ENCODE peak calls at places on chromosomes 12 and 14, in nine cellular contexts. Z, J, X, S, D, T, I, U and A are unnamed samples.

GRCh38 chr12:12010277-12011031 is 60.3 kb upstream of the BCL2L14 start:
- DNase-seq in X (no peak), Z (peak; percentile 58), S (peak; percentile 77), J (no peak), T (peak; percentile 80), I (peak; percentile 49), D (no peak), U (peak; percentile 86), A (no peak)

GRCh38 chr14:75411194-75411552 is 16.6 kb upstream of the JDP2 start:
- DNase-seq in D (no peak), U (no peak), S (no peak), T (no peak), Z (no peak), J (no peak), X (no peak), I (no peak), A (no peak)

GRCh38 chr12:70664463-70664862 is 27.2 kb upstream of the PTPRB start:
- DNase-seq in D (no peak), X (no peak), S (no peak), J (peak; percentile 43), T (no peak), I (no peak), Z (peak; percentile 43), U (no peak), A (no peak)

GRCh38 chr12:118377005-118377890 is 893 bp downstream of the SUDS3 start:
- DNase-seq in J (peak; percentile 18), D (no peak), X (no peak), T (no peak), I (no peak), Z (no peak), U (no peak), S (no peak), A (no peak)

GRCh38 chr14:67391266-67391665 is 20.7 kb downstream of the PLEK2 start:
- DNase-seq in U (no peak), T (no peak), D (no peak), X (no peak), I (no peak), J (peak; percentile 51), S (no peak), Z (no peak), A (no peak)

GRCh38 chr12:32369202-32369601 is 30.2 kb upstream of the FGD4 start:
- DNase-seq in Z (no peak), D (no peak), J (no peak), U (no peak), T (no peak), S (no peak), I (no peak), X (no peak), A (no peak)

GRCh38 chr12:122096014-122096413 is 17.5 kb downstream of the MLXIP start:
- DNase-seq in J (no peak), I (no peak), T (no peak), U (no peak), S (no peak), D (no peak), Z (no peak), X (no peak), A (no peak)

GRCh38 chr12:49673446-49674317 is 33.5 kb downstream of the FMNL3 start:
- DNase-seq in D (peak; percentile 91), T (peak; percentile 93), I (no peak), Z (peak; percentile 96), S (peak; percentile 97), U (peak; percentile 86), X (peak; percentile 68), J (peak; percentile 88), A (peak; percentile 59)

GRCh38 chr14:102813691-102814090 is 36.4 kb downstream of the TRAF3 start:
- DNase-seq in T (no peak), D (no peak), Z (no peak), U (no peak), I (no peak), X (no peak), J (no peak), S (no peak), A (no peak)

GRCh38 chr12:112013601-112014402 is 576 bp downstream of the ERP29 start:
- DNase-seq in Z (peak; percentile 76), S (peak; percentile 72), T (peak; percentile 75), X (peak; percentile 58), I (peak; percentile 34), U (peak; percentile 92), J (peak; percentile 60), D (peak; percentile 76), A (peak; percentile 26)

GRCh38 chr14:35155962-35156361 is 33.6 kb downstream of the PRORP start:
- DNase-seq in X (no peak), Z (peak; percentile 73), D (no peak), S (no peak), I (no peak), T (no peak), J (no peak), U (no peak), A (no peak)

GRCh38 chr12:131827961-131828534 is at the start of gene MMP17:
- DNase-seq in Z (peak; percentile 46), T (peak; percentile 68), U (peak; percentile 88), S (no peak), I (no peak), D (peak; percentile 71), J (peak; percentile 86), X (peak; percentile 84), A (no peak)

GRCh38 chr12:103013741-103014140 is 56.3 kb downstream of the ASCL1 start:
- DNase-seq in I (no peak), Z (no peak), U (no peak), S (no peak), X (no peak), T (no peak), D (no peak), J (no peak), A (no peak)

GRCh38 chr14:69924181-69924580 is 45.0 kb downstream of the SMOC1 start:
- DNase-seq in T (no peak), D (no peak), U (no peak), X (no peak), Z (no peak), J (no peak), I (no peak), S (no peak), A (no peak)

GRCh38 chr12:96063046-96063445 is 27.7 kb upstream of the LTA4H start:
- DNase-seq in T (no peak), Z (peak; percentile 40), U (no peak), J (no peak), S (no peak), I (no peak), X (no peak), D (no peak), A (no peak)
- TF ChIP-seq CTCF in T (no peak), Z (peak; percentile 17), U (peak; percentile 18), J (peak; percentile 20), S (no peak), I (no peak), X (no peak), D (peak; percentile 9), A (no peak)

GRCh38 chr14:57884175-57884574 is 18.3 kb upstream of the SLC35F4 start:
- DNase-seq in S (no peak), T (no peak), Z (peak; percentile 25), J (no peak), X (no peak), D (no peak), I (no peak), U (no peak), A (no peak)
- TF ChIP-seq CTCF in S (peak; percentile 5), T (no peak), Z (peak; percentile 24), J (no peak), X (no peak), D (no peak), I (no peak), U (no peak), A (peak; percentile 26)

DNA sequence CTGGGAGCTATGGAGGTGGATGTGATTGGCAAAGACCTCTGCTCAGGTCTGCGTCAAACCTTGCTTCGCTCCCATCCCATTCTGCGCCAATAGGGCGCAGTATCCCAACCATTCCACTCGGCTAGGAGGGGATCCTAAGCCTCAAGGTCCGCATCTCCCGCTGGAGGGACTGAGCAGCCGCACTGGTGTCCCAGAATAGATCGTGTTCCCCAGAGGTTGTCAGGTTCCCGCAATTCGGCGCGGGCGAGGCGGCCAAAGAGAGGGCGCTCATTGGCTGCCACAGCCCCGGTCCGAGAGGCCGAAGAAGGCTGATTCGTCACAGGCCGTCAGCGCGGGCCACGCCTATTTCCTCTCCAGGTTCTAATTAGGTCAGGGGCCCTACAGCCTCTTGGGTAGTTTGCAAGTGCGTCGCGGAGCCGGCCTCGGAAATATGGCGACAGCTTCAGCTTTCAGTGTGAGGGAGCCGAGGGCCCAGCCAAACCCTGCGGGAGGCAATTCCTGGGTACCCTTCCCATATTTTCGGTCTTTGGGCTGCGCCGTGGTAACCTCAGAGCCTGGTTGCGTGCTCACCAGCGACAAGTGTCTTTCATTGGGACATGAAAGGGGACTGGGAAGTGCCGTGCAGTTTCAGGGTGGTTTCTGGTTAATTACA is 5.0 kb downstream of the OR10AD1 start:
- DNase-seq in I (peak; percentile 88), T (peak; percentile 99), D (peak; percentile 67), U (peak; percentile 99), S (peak; percentile 98), J (peak; percentile 96), Z (peak; percentile 88), X (peak; percentile 90), A (peak; percentile 92)
- TF ChIP-seq CTCF in I (no peak), T (no peak), D (no peak), U (no peak), S (no peak), J (no peak), Z (peak; percentile 34), X (no peak), A (peak; percentile 14)

GRCh38 chr12:51174501-51174900 is 1.6 kb upstream of the TFCP2 start:
- DNase-seq in X (no peak), I (no peak), U (no peak), T (no peak), J (no peak), D (peak; percentile 26), Z (no peak), S (no peak), A (no peak)

GRCh38 chr12:51177897-51178296 is 5.0 kb upstream of the TFCP2 start:
- DNase-seq in D (no peak), I (no peak), S (no peak), J (no peak), X (no peak), T (no peak), U (no peak), Z (no peak), A (no peak)

GRCh38 chr12:51171884-51172514 is 936 bp downstream of the TFCP2 start:
- DNase-seq in D (no peak), T (no peak), U (no peak), I (peak; percentile 17), J (no peak), S (no peak), Z (peak; percentile 35), X (no peak), A (no peak)

DNA sequence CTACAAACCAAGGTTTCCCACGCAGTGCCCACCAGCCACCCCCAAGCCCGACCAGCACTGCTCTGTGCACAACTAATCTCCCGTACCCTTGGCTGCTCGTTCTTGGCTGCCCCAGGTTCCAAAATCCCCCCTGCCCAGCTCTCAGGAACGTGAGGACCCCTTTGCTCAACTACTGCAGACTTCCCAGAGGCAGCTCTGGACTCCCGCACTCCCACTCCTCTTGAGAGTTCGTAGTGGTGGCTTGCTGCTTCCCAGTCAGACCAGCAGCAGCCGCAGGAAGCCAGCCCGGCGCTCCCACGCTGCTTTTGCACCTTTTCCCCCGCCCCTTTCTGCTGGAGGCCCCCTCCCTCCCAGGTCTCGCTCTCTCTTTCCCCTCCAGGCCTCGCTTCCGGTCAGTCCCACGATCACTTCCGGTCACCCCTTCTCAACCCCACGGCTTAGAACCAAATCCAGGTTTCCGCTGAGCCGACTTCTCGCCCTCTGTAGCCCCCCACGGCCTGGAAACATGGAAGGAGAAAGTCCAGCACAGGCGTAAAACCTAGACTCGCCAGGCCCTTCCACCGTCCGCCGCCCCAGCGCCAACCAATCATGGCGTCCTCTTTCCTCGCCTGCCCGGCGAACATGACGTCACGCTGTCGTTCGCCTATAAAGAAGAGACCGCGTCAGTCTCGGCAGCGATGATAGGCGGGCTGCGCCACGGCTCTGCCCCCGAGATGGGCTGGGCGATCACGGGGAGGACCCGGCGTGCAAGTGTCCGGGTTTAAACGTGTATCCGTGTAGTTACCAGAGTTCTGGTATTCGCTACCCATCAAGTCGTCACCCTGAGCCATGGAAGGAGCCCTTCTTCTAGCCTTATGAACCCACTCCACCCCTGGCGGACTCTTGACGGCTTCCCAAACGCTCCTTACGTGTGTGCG is at the start of gene TFCP2:
- DNase-seq in D (peak; percentile 95), U (peak; percentile 99), S (peak; percentile 98), Z (peak; percentile 96), I (peak; percentile 92), X (peak; percentile 89), J (peak; percentile 95), T (peak; percentile 98), A (peak; percentile 84)
- TF ChIP-seq CTCF in D (no peak), U (peak; percentile 16), S (no peak), Z (no peak), I (no peak), X (no peak), J (no peak), T (no peak), A (no peak)